ENCODE peak calls at places on chromosomes 2 and 18, in nine cellular contexts. G is uterus; H is psoas muscle; K is effector memory CD4-positive, alpha-beta T cell; T is esophagus squamous epithelium; A is brain microvascular endothelial cell; V is A549; O is RWPE1; X is HL-60. I is an unnamed sample.
A peak's percentile ranks its signal among the peaks of the same experiment; 100 is the strongest.

GRCh38 chr2:154532763-154533162 is 165.7 kb upstream of the KCNJ3 start:
- DNase-seq in H (no peak), G (no peak), X (no peak), A (no peak), V (no peak), K (no peak), O (no peak), T (no peak), I (no peak)

GRCh38 chr2:186641807-186642321 is 52.0 kb upstream of the FAM171B start:
- DNase-seq in G (no peak), H (no peak), K (no peak), X (peak; percentile 11), O (peak; percentile 57), A (peak; percentile 59), T (no peak), V (peak; percentile 44), I (no peak)

GRCh38 chr2:241617431-241618154 is 19.4 kb downstream of the THAP4 start:
- DNase-seq in T (no peak), H (peak; percentile 37), K (peak; percentile 5), V (no peak), A (no peak), G (no peak), O (no peak), X (no peak), I (no peak)

GRCh38 chr2:2503864-2504418 is 172.9 kb upstream of the MYT1L start:
- DNase-seq in A (no peak), T (no peak), H (no peak), K (no peak), X (no peak), G (no peak), V (no peak), O (no peak), I (no peak)

GRCh38 chr2:32135409-32135808 is 30.3 kb upstream of the SLC30A6 start:
- DNase-seq in O (peak; percentile 90), X (no peak), A (peak; percentile 72), G (no peak), V (peak; percentile 94), T (no peak), H (no peak), K (no peak), I (no peak)

GRCh38 chr2:176784633-176785193 is 427.9 kb upstream of the HNRNPA3 start:
- DNase-seq in T (no peak), V (no peak), O (no peak), X (no peak), G (no peak), K (no peak), A (no peak), H (no peak), I (no peak)

GRCh38 chr2:54635554-54636152 is 87.8 kb upstream of the EML6 start:
- DNase-seq in X (no peak), H (no peak), K (no peak), G (no peak), A (no peak), O (no peak), V (no peak), T (no peak), I (no peak)

GRCh38 chr18:73777356-73778051 is 370.1 kb downstream of the FBXO15 start:
- DNase-seq in G (no peak), H (no peak), A (no peak), V (no peak), O (no peak), X (no peak), K (no peak), T (no peak), I (no peak)

GRCh38 chr2:201158111-201158929 is 24.6 kb upstream of the CASP10 start:
- DNase-seq in V (peak; percentile 75), T (no peak), A (peak; percentile 78), O (peak; percentile 67), H (no peak), G (no peak), K (peak; percentile 21), X (peak; percentile 81), I (peak; percentile 76)

GRCh38 chr2:65061910-65062339 is 5.7 kb downstream of the CEP68 start:
- DNase-seq in V (no peak), A (no peak), O (no peak), T (no peak), H (no peak), K (no peak), X (no peak), G (no peak), I (no peak)

GRCh38 chr2:66696856-66697255 is 261.9 kb downstream of the MEIS1 start:
- DNase-seq in H (no peak), T (no peak), K (no peak), A (no peak), X (no peak), O (no peak), G (no peak), V (no peak), I (no peak)

GRCh38 chr18:57775937-57776336 is 27.2 kb downstream of the ATP8B1 start:
- DNase-seq in V (no peak), H (no peak), K (no peak), X (no peak), A (no peak), T (no peak), G (no peak), O (peak; percentile 66), I (no peak)

GRCh38 chr2:110125292-110125691 is 9.7 kb upstream of the MALL start:
- DNase-seq in O (no peak), A (no peak), V (no peak), K (no peak), H (no peak), T (no peak), X (no peak), G (no peak), I (no peak)

GRCh38 chr2:234970467-234970866 is 18.6 kb downstream of the SH3BP4 start:
- DNase-seq in K (no peak), T (no peak), A (no peak), X (no peak), H (no peak), V (no peak), O (peak; percentile 70), G (no peak), I (no peak)

GRCh38 chr2:128427356-128427755 is 108.7 kb upstream of the HS6ST1 start:
- DNase-seq in T (no peak), V (no peak), O (no peak), G (no peak), H (no peak), K (no peak), X (no peak), A (no peak), I (no peak)

GRCh38 chr2:128424406-128424805 is 105.7 kb upstream of the HS6ST1 start:
- DNase-seq in A (no peak), T (no peak), X (no peak), O (no peak), K (no peak), H (no peak), G (no peak), V (no peak), I (no peak)

GRCh38 chr2:128425216-128425615 is 106.5 kb upstream of the HS6ST1 start:
- DNase-seq in G (no peak), K (no peak), X (no peak), T (no peak), O (no peak), V (no peak), H (no peak), A (no peak), I (no peak)

GRCh38 chr2:128424806-128425205 is 106.1 kb upstream of the HS6ST1 start:
- DNase-seq in G (peak; percentile 4), X (no peak), K (no peak), T (no peak), O (no peak), V (no peak), H (no peak), A (no peak), I (peak; percentile 53)

GRCh38 chr2:128425731-128426620 is 107.3 kb upstream of the HS6ST1 start:
- DNase-seq in A (no peak), X (no peak), V (no peak), O (no peak), H (no peak), K (no peak), T (no peak), G (peak; percentile 8), I (no peak)
- H3K27ac ChIP-seq in A (no peak overlapping the region), X (no peak overlapping the region), V (no peak overlapping the region), O (no peak overlapping the region), H (no peak overlapping the region), K (no peak overlapping the region), T (no peak overlapping the region), G (no peak overlapping the region), I (no peak overlapping the region)

DNA sequence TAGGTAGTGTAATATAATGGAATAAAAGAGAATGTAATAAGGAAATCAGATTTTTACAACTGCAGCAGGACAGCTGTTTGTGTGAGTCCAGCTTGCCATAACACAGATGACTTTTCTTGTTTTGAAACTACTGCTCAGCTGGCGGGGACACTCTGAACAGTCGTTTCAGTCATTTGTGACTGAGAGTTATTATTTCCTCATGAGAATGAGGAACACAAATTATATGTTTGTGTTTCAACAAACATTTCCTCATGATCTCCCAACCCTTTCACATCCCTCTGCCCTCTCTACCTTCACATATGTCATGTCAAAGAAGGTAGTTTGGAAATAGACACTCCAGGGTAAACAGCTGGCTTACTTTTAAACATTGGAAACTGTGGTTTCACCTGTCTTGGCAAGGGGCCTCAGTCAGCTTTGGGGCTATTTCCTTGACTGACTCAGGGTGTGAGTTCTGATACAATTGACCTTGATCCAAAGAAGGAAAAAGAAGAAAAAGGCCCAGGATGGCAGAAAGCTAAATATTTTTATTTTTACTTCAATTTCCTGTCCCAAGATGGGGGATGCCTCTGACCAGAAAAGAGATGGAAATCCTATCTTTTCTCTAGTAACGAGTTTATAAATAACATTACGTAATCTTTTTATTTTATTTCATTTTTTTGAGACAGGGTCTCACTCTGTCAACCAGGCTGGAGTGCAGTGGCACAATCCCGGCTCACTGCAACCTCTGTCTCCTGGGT is 593 bp downstream of the SP140L start:
- DNase-seq in T (no peak), V (no peak), H (no peak), A (no peak), G (no peak), K (no peak), X (no peak), O (no peak), I (no peak)
- H3K27ac ChIP-seq in T (peak overlapping the region; percentile 83), V (peak overlapping the region; percentile 57), H (peak overlapping the region; percentile 64), A (peak overlapping the region; percentile 50), G (peak overlapping the region; percentile 74), K (peak overlapping the region; percentile 83), X (peak overlapping the region; percentile 82), O (peak overlapping the region; percentile 66), I (peak overlapping the region; percentile 65)

GRCh38 chr18:24265502-24266064 is 126.7 kb downstream of the CABYR start:
- DNase-seq in X (no peak), O (no peak), G (no peak), K (no peak), T (no peak), V (no peak), A (no peak), H (no peak), I (no peak)
- H3K27ac ChIP-seq in X (no peak overlapping the region), O (no peak overlapping the region), G (no peak overlapping the region), K (no peak overlapping the region), T (no peak overlapping the region), V (no peak overlapping the region), A (no peak overlapping the region), H (peak overlapping the region; percentile 46), I (no peak overlapping the region)

DNA sequence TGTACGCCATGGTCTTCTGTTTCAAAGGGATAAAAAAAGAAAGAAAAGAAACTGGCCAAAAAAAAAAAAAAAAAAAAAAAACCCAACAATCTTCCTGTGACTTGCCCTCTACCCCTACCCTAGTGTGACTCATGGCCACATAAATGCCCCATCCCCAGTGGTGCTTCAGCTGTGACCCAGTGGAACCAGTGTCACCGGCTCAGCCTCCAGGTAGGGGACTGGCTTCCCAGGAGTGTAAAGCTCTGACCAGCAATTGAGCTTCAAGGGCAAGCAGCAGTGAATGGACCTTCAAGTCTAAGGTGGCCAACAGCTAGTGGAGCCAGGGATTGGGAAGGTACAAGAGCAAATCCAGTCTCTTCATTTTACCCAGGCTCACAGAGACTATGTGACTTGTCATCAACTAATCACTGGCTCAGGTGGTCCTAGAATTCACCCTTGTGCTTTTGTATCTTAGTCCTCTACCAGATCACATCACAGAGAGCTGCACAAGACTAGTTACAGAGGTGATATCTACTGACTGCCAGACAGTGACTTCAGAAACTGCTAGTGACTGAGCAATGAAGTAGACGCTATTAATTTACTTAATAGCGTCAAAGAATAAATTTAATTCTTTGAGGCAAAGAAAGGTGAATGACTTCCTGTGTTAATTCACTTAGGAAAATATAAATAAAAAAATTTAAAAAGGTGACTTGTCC is 1.3 kb upstream of the TGFBRAP1 start:
- DNase-seq in K (no peak), G (no peak), X (no peak), A (no peak), O (no peak), H (no peak), T (no peak), V (no peak), I (no peak)
- H3K27ac ChIP-seq in K (peak overlapping the region; percentile 81), G (no peak overlapping the region), X (peak overlapping the region; percentile 92), A (no peak overlapping the region), O (no peak overlapping the region), H (peak overlapping the region; percentile 90), T (peak overlapping the region; percentile 95), V (peak overlapping the region; percentile 98), I (no peak overlapping the region)